ENCODE peak calls at places on chromosomes 12 and 14, in seven cellular contexts. K, J, T, B, G, Y and I are unnamed samples.

GRCh38 chr12:112796067-112796466 is 4.5 kb downstream of the RPH3A start:
- DNase-seq in K (no peak), J (no peak), T (no peak), B (no peak), G (no peak), Y (no peak), I (no peak)

GRCh38 chr12:12415886-12416285 is 59.0 kb downstream of the BORCS5 start:
- DNase-seq in K (no peak), J (no peak), T (no peak), B (no peak), G (no peak), Y (no peak), I (no peak)

GRCh38 chr14:58871972-58872530 is 234.3 kb downstream of the DACT1 start:
- DNase-seq in K (no peak), J (no peak), T (no peak), B (no peak), G (no peak), Y (no peak), I (no peak)

GRCh38 chr12:31651893-31652521 is 7.5 kb upstream of the ETFBKMT start:
- DNase-seq in K (no peak), J (no peak), T (peak; percentile 60), B (no peak), G (no peak), Y (no peak), I (peak; percentile 59)

GRCh38 chr12:82407481-82407880 is 49.2 kb downstream of the METTL25 start:
- DNase-seq in K (no peak), J (no peak), T (no peak), B (no peak), G (no peak), Y (no peak), I (no peak)

GRCh38 chr12:3135522-3136461 is 58.6 kb downstream of the TSPAN9 start:
- DNase-seq in K (peak; percentile 35), J (peak; percentile 99), T (peak; percentile 88), B (peak; percentile 61), G (peak; percentile 76), Y (peak; percentile 64), I (peak; percentile 72)

GRCh38 chr12:23927907-23928306 is 21.6 kb downstream of the SOX5 start:
- DNase-seq in K (no peak), J (no peak), T (no peak), B (no peak), G (no peak), Y (no peak), I (no peak)

GRCh38 chr12:84862190-84862589 is 50.4 kb downstream of the SLC6A15 start:
- DNase-seq in K (peak; percentile 31), J (no peak), T (no peak), B (no peak), G (no peak), Y (no peak), I (peak; percentile 16)

GRCh38 chr14:52926994-52927393 is 23.9 kb downstream of the FERMT2 start:
- DNase-seq in K (no peak), J (no peak), T (peak; percentile 65), B (no peak), G (peak; percentile 53), Y (no peak), I (no peak)

GRCh38 chr14:24943024-24943423 is 106.9 kb downstream of the STXBP6 start:
- DNase-seq in K (peak; percentile 39), J (peak; percentile 35), T (peak; percentile 84), B (no peak), G (no peak), Y (no peak), I (peak; percentile 60)

GRCh38 chr14:99519931-99520421 is 38.8 kb downstream of the CCNK start:
- DNase-seq in K (no peak), J (no peak), T (no peak), B (no peak), G (no peak), Y (no peak), I (no peak)

GRCh38 chr14:52871606-52872005 is 79.2 kb downstream of the FERMT2 start:
- DNase-seq in K (no peak), J (no peak), T (peak; percentile 38), B (no peak), G (no peak), Y (no peak), I (no peak)

GRCh38 chr14:104221636-104222375 is 83.4 kb downstream of the KIF26A start:
- DNase-seq in K (no peak), J (no peak), T (no peak), B (no peak), G (no peak), Y (no peak), I (no peak)

GRCh38 chr12:48996794-48997718 is 2.1 kb downstream of the DDN start:
- DNase-seq in K (no peak), J (peak; percentile 58), T (peak; percentile 85), B (no peak), G (peak; percentile 67), Y (peak; percentile 71), I (no peak)

GRCh38 chr12:26523708-26524150 is 309.3 kb downstream of the ITPR2 start:
- DNase-seq in K (peak; percentile 93), J (no peak), T (peak; percentile 96), B (no peak), G (peak; percentile 87), Y (no peak), I (no peak)

GRCh38 chr12:116060765-116061164 is 216.7 kb downstream of the MED13L start:
- DNase-seq in K (no peak), J (no peak), T (peak; percentile 42), B (no peak), G (no peak), Y (no peak), I (no peak)

GRCh38 chr12:82593901-82594396 is 92.8 kb upstream of the TMTC2 start:
- DNase-seq in K (no peak), J (no peak), T (no peak), B (no peak), G (no peak), Y (no peak), I (no peak)

GRCh38 chr14:70893062-70893841 is 14.0 kb upstream of the PCNX1 start:
- DNase-seq in K (no peak), J (no peak), T (no peak), B (no peak), G (no peak), Y (no peak), I (no peak)

DNA sequence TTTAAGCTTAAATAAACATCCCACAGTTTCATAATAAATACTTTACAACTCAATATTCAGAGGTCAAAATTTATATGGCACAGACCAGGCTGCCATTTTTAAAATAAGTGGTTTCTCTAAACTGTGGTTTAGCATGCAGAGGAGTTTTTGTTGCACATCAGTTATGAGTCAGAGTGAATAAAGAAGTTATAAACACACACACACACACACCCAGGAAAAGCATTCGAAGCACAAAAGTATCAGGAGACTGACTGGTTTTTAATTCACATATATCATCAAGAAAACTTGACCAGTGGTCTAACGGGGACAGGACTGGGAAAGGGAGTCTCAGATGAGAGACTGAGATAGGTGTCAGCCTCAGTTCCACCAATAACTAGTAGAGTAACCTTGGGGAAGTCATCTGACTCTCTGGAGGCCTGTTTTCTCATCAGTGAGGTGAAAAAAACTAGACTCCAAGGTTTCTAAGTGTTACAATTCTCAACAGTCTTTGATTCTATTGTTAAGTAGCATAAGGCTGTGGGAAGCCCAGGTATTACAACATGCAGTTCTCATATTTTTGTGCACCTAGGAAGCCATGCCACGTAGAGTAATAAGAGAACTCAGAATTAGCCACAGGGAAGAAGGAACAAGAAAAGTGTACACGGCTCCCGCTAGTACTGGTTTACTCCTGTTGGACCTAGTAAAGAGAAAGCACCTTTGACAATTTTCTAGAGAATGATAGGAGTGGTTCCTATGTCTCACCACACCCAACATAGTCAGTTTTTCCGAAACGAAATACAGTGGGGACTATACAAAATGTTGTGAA is 5.2 kb downstream of the PPTC7 start:
- DNase-seq in K (peak; percentile 61), J (no peak), T (peak; percentile 86), B (peak; percentile 97), G (peak; percentile 83), Y (peak; percentile 50), I (no peak)
- H3K4me3 ChIP-seq in K (peak overlapping the region; percentile 11), J (no peak overlapping the region), T (peak overlapping the region; percentile 29), B (peak overlapping the region; percentile 4), G (no peak overlapping the region), Y (peak overlapping the region; percentile 26), I (peak overlapping the region; percentile 30)

GRCh38 chr14:35821546-35822411 is 4.4 kb upstream of the BRMS1L start:
- DNase-seq in K (no peak), J (no peak), T (peak; percentile 66), B (peak; percentile 53), G (peak; percentile 19), Y (no peak), I (peak; percentile 21)
- H3K4me3 ChIP-seq in K (no peak overlapping the region), J (no peak overlapping the region), T (no peak overlapping the region), B (no peak overlapping the region), G (no peak overlapping the region), Y (no peak overlapping the region), I (no peak overlapping the region)

GRCh38 chr12:100163416-100164152 is 20.9 kb upstream of the BLTP3B start:
- DNase-seq in K (no peak), J (peak; percentile 82), T (peak; percentile 79), B (peak; percentile 64), G (peak; percentile 35), Y (peak; percentile 75), I (no peak)
- H3K4me3 ChIP-seq in K (peak overlapping the region; percentile 26), J (no peak overlapping the region), T (peak overlapping the region; percentile 32), B (peak overlapping the region; percentile 8), G (peak overlapping the region; percentile 21), Y (no peak overlapping the region), I (peak overlapping the region; percentile 13)

DNA sequence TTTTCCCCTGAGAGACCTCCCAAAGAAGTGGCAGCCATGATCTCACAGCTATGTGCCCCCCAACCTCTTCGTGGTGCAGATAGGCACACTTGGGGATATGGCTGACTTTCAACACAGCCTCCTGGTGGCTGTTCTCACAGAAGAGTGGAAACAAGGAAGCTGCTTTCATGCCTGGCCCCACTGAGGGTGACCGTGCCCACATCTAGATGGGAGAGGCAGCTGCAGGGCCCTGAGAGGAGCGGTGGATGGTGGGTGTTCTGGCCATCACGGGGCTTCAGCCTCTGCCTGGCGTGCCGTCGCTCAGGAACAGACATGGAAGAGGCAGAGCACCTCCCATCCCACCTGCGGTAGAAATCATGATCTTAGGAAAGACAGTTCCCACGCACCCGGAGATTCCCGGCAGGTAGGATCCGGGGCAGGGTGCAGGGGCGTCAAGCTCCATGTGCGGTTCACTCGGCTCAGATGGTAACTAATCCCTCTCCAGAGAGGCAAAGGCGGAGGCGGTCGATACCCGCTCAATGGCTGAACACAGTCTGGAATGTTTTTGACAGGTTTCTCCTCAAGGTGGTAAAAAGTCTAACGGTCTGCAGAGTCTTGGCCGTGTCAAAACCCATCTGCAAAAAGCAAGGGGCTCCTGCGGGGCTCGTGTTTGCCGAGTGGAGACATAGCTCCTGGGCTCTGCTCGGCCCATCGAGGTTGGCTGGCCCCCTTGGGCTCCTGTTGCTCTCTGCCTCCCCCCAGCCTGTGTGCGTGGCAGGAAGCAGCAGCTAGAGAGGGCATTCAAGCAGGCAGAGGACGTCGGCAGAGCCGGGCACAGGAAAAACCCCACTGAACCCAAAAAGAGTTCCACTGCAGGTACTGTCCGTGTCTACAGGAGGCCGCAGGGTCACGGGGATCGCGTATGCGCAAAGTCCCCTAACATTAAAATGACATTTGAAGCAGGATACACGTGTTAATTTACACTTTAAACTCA is 225.2 kb upstream of the RTL1 start:
- DNase-seq in K (no peak), J (no peak), T (no peak), B (no peak), G (no peak), Y (peak; percentile 36), I (no peak)
- H3K4me3 ChIP-seq in K (no peak overlapping the region), J (no peak overlapping the region), T (no peak overlapping the region), B (no peak overlapping the region), G (no peak overlapping the region), Y (no peak overlapping the region), I (no peak overlapping the region)

GRCh38 chr12:121861549-121862254 is 3.0 kb upstream of the HPD start:
- DNase-seq in K (no peak), J (no peak), T (peak; percentile 69), B (no peak), G (peak; percentile 22), Y (no peak), I (no peak)
- H3K4me3 ChIP-seq in K (no peak overlapping the region), J (no peak overlapping the region), T (peak overlapping the region; percentile 20), B (no peak overlapping the region), G (no peak overlapping the region), Y (no peak overlapping the region), I (peak overlapping the region; percentile 2)